ENCODE peak calls at places on chromosomes 4 and X, in seven cellular contexts. J, B, P, A, U, F and D are unnamed samples. For H3K27me3, the result is how much of the 10 kb centered on the place peaks cover.

GRCh38 chr4:16582526-16582925 is 315.9 kb downstream of the LDB2 start:
- DNase-seq in F (no peak), B (no peak), P (peak), A (no peak), U (no peak), J (no peak), D (no peak)

GRCh38 chrX:1398431-1399340 is 6.8 kb upstream of the SLC25A6 start:
- DNase-seq in A (no peak), P (no peak), F (no peak), J (peak), B (no peak), U (peak), D (no peak)

GRCh38 chrX:10900585-10901289 is 210.4 kb upstream of the HCCS start:
- DNase-seq in B (no peak), A (peak), U (no peak), F (no peak), P (no peak), J (no peak), D (no peak)

GRCh38 chrX:133533249-133533648 is 118.0 kb upstream of the GPC4 start:
- DNase-seq in J (no peak), F (no peak), P (no peak), U (no peak), A (no peak), B (no peak), D (no peak)

GRCh38 chrX:103063918-103064434 is at the start of gene BEX1:
- DNase-seq in F (peak), P (peak), B (no peak), A (peak), U (peak), J (peak), D (peak)

GRCh38 chr4:917466-917865 is 14.7 kb downstream of the GAK start:
- DNase-seq in U (peak), J (no peak), A (no peak), B (no peak), F (no peak), P (no peak), D (no peak)

GRCh38 chr4:13659341-13660070 is 32.0 kb upstream of the BOD1L1 start:
- DNase-seq in B (no peak), A (no peak), F (no peak), P (no peak), U (no peak), J (no peak), D (no peak)

GRCh38 chr4:139509727-139510410 is 46.1 kb downstream of the SETD7 start:
- DNase-seq in B (no peak), A (peak), F (no peak), P (peak), U (no peak), J (no peak), D (no peak)

GRCh38 chr4:2728806-2729532 is 27.2 kb downstream of the TNIP2 start:
- DNase-seq in P (no peak), A (no peak), U (no peak), F (no peak), B (no peak), J (no peak), D (no peak)

GRCh38 chr4:4430492-4431195 is 43.7 kb downstream of the NSG1 start:
- DNase-seq in U (no peak), F (no peak), J (no peak), B (no peak), P (peak), A (peak), D (peak)

GRCh38 chr4:93327346-93327745 is 501.2 kb upstream of the ATOH1 start:
- DNase-seq in J (no peak), B (no peak), A (no peak), P (no peak), F (no peak), U (no peak), D (no peak)

GRCh38 chr4:10157478-10158354 is 41.1 kb upstream of the WDR1 start:
- DNase-seq in F (peak), A (peak), U (peak), J (peak), B (peak), P (peak), D (peak)

GRCh38 chrX:72041166-72041565 is 90.5 kb downstream of the RTL5 start:
- DNase-seq in B (no peak), U (no peak), F (no peak), J (no peak), P (no peak), A (no peak), D (no peak)

GRCh38 chr4:165328708-165329107 is 1.2 kb downstream of the MSMO1 start:
- DNase-seq in B (no peak), F (no peak), J (no peak), A (no peak), U (no peak), P (peak), D (no peak)

GRCh38 chr4:140071806-140072205 is 82.2 kb downstream of the MAML3 start:
- DNase-seq in U (no peak), J (no peak), A (peak), F (peak), P (no peak), B (peak), D (peak)

GRCh38 chrX:93649381-93649780 is 24.0 kb downstream of the NAP1L3 start:
- DNase-seq in A (no peak), B (no peak), P (no peak), U (no peak), F (no peak), J (no peak), D (no peak)

GRCh38 chr4:133865606-133866327 is 335.8 kb downstream of the PABPC4L start:
- DNase-seq in U (no peak), P (peak), A (peak), B (no peak), F (no peak), J (no peak), D (peak)

GRCh38 chrX:80747832-80748231 is 61.8 kb downstream of the BRWD3 start:
- DNase-seq in F (no peak), A (peak), P (no peak), U (no peak), B (no peak), J (no peak), D (no peak)

GRCh38 chrX:101057095-101057714 is 5.3 kb upstream of the TRMT2B start:
- DNase-seq in U (no peak), P (no peak), B (no peak), A (no peak), F (no peak), J (no peak), D (no peak)

GRCh38 chr4:120977435-120977997 is 55.0 kb upstream of the PRDM5 start:
- DNase-seq in U (no peak), P (peak), J (no peak), F (peak), A (peak), B (no peak), D (no peak)

GRCh38 chr4:140816806-140817205 is 60.6 kb upstream of the TBC1D9 start:
- DNase-seq in A (no peak), U (no peak), B (no peak), J (no peak), F (no peak), P (no peak), D (no peak)

GRCh38 chr4:80069837-80070788 is 2.9 kb downstream of the ANTXR2 start:
- DNase-seq in J (no peak), A (peak), U (no peak), P (no peak), B (no peak), F (no peak), D (no peak)
- H3K4me3 ChIP-seq in J (no peak), A (peak), U (peak), P (no peak), B (peak), F (no peak), D (no peak)

DNA sequence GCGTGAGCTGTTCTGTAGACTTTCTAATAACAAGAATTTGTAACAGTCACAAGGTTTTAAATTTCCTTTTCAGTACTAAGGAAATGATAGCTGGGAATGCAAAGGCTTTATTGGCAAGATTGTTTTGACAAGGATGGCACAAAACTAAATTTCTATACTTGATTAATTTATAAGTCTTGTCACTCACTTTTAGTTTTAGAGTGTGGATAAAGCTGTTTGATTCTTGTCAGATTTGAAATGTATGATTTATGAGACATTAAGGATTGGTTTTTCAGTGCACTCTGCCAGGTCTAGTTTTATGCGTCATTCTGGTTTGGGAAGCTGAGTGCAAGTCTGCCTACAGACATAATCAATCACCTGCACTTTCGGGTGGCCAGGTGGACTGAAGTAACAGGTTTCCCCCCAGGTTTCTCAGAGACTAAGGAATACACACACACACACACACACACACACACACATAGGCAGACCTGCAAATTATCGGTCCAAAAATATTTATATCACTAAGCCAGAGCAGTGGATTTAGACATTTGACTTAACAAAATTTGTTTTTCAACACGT is 9.3 kb downstream of the FHL1 start:
- DNase-seq in P (no peak), A (no peak), J (no peak), B (no peak), U (no peak), F (no peak), D (no peak)
- H3K27me3 ChIP-seq in P (under half), A (under half), J (under half), B (under half), U (under half), F (under half), D (under half)

DNA sequence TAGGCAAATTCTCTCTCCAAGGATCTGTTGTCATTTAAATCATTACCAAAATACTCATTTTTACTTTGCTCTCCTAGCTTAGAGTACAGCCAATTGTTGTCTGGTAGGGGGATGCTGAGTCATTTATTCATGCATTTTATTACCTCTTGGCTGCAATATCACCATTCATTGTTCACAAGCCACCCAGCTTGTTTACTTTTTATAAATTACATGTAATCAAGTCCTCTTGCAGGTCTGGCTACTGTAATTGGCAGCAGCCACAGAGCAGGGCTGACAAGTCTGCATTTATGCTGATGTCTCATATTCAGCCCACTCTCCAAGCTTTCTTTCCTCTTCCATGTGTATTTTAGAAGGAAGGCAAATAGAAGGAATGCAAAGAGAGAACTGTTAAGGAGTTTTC is 15.4 kb downstream of the GAB1 start:
- DNase-seq in J (no peak), F (no peak), B (no peak), A (no peak), U (no peak), P (no peak), D (no peak)
- H3K27ac ChIP-seq in J (no peak), F (peak), B (no peak), A (no peak), U (no peak), P (no peak), D (peak)

GRCh38 chrX:68648960-68649359 is 1.5 kb downstream of the STARD8 start:
- DNase-seq in U (no peak), J (no peak), B (no peak), P (peak), A (no peak), F (no peak), D (no peak)

GRCh38 chrX:68646421-68646820 is 1.0 kb upstream of the STARD8 start:
- DNase-seq in A (no peak), F (no peak), J (no peak), U (no peak), P (no peak), B (no peak), D (no peak)

GRCh38 chrX:68650491-68650890 is 3.0 kb downstream of the STARD8 start:
- DNase-seq in J (no peak), P (no peak), B (no peak), U (no peak), A (no peak), F (no peak), D (no peak)

GRCh38 chrX:68652327-68652930 is 5.0 kb downstream of the STARD8 start:
- DNase-seq in J (no peak), B (no peak), P (no peak), F (no peak), U (no peak), A (peak), D (no peak)

GRCh38 chrX:68647156-68647957 is at the start of gene STARD8:
- DNase-seq in J (peak), A (peak), B (no peak), U (peak), F (peak), P (peak), D (peak)
- H3K4me3 ChIP-seq in J (peak), A (peak), B (peak), U (peak), F (no peak), P (peak), D (peak)

DNA sequence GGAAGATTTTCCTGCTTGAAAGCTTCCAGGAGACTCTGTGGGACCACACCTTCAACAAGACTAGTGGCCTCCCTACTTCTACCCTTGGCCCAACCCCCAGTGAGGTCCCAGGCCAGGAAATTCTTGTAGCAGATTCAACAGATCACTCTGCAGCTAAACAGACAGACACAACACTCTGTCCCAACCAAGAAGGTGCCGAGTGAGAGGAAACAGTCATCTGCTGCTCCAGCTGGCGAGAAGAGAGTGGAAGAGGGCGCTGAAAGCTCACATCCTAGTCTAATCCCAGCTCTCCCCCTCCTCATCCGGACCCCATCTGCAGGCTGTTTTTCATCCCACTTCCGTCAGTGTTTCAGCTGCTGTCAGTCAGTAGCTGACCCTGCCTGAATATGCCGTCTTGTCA is 63.3 kb downstream of the CHRDL1 start:
- DNase-seq in P (peak), U (no peak), B (no peak), J (no peak), F (no peak), A (peak), D (peak)
- H3K27me3 ChIP-seq in P (under half), U (under half), B (under half), J (under half), F (under half), A (under half), D (under half)

GRCh38 chr4:102736636-102737549 is 23.9 kb downstream of the MANBA start:
- DNase-seq in F (no peak), A (no peak), J (no peak), U (no peak), P (peak), B (no peak), D (no peak)
- H3K27ac ChIP-seq in F (no peak), A (no peak), J (no peak), U (no peak), P (no peak), B (no peak), D (no peak)

GRCh38 chrX:139832728-139833309 is 100.0 kb downstream of the ATP11C start:
- DNase-seq in A (no peak), J (no peak), U (no peak), B (no peak), P (no peak), F (no peak), D (no peak)
- H3K4me3 ChIP-seq in A (no peak), J (no peak), U (no peak), B (no peak), P (no peak), F (no peak), D (no peak)